ENCODE peak calls at places on chromosomes 2 and 18, in four cellular contexts. I, O, U and R are unnamed samples.

GRCh38 chr2:237923507-237924163 is 43.2 kb upstream of the UBE2F start:
- DNase-seq in O (peak), I (peak), U (peak), R (peak)

GRCh38 chr2:186068154-186068826 is 329.7 kb downstream of the FSIP2 start:
- DNase-seq in U (no peak), O (peak), I (peak), R (no peak)

GRCh38 chr2:107584577-107584976 is 242.1 kb upstream of the RGPD4 start:
- DNase-seq in U (no peak), I (peak), O (peak), R (no peak)

GRCh38 chr18:28637897-28638296 is 461.0 kb upstream of the CDH2 start:
- DNase-seq in O (no peak), I (no peak), U (no peak), R (no peak)

GRCh38 chr2:169507698-169508097 is 1.8 kb upstream of the KLHL41 start:
- DNase-seq in O (peak), I (peak), U (no peak), R (no peak)

GRCh38 chr2:46847185-46847710 is 68.4 kb downstream of the MCFD2 start:
- DNase-seq in I (peak), O (peak), U (no peak), R (no peak)

GRCh38 chr2:138059967-138060635 is 95.8 kb downstream of the HNMT start:
- DNase-seq in U (no peak), I (peak), O (peak), R (no peak)

GRCh38 chr2:20143263-20143662 is 81.7 kb downstream of the SDC1 start:
- DNase-seq in O (peak), I (no peak), U (no peak), R (no peak)